ENCODE peak calls at places on chromosomes 16 and 17, in five cellular contexts. N, P, O, B and Z are unnamed samples.
A peak's percentile ranks its signal among the peaks of the same experiment; 100 is the strongest.

GRCh38 chr17:9332164-9332527 is 243.5 kb downstream of the STX8 start:
- DNase-seq in N (no peak), P (no peak), B (no peak), O (no peak), Z (no peak)

GRCh38 chr17:75853410-75853809 is 1.7 kb downstream of the WBP2 start:
- DNase-seq in N (no peak), P (no peak), B (no peak), O (no peak), Z (no peak)

GRCh38 chr17:66730497-66730923 is 104.4 kb upstream of the CACNG5 start:
- DNase-seq in B (no peak), O (no peak), N (no peak), P (no peak), Z (no peak)

GRCh38 chr17:50837980-50838954 is 2.9 kb downstream of the WFIKKN2 start:
- DNase-seq in P (no peak), N (no peak), B (no peak), O (no peak), Z (no peak)

GRCh38 chr17:21385281-21385845 is 9.2 kb downstream of the KCNJ12 start:
- DNase-seq in P (no peak), O (no peak), B (no peak), N (no peak), Z (no peak)

GRCh38 chr17:29592850-29593545 is at the start of gene ANKRD13B:
- DNase-seq in N (no peak), O (no peak), B (peak; percentile 55), P (no peak), Z (no peak)

GRCh38 chr16:50933257-50933656 is 191.4 kb downstream of the CYLD start:
- DNase-seq in O (no peak), P (no peak), N (no peak), B (no peak), Z (no peak)

GRCh38 chr16:27374231-27374793 is 27.7 kb upstream of the IL21R start:
- DNase-seq in N (peak; percentile 80), O (no peak), B (no peak), P (no peak), Z (no peak)

GRCh38 chr17:8047769-8048110 is 8.9 kb downstream of the ALOX15B start:
- DNase-seq in B (no peak), N (no peak), O (no peak), P (no peak), Z (no peak)
- H3K9me3 ChIP-seq in B (no peaks in the 10 kb centered on the region), N (no peaks in the 10 kb centered on the region), O (no peaks in the 10 kb centered on the region), P (no peaks in the 10 kb centered on the region), Z (no peaks in the 10 kb centered on the region)

GRCh38 chr16:31754998-31755615 is 118.5 kb upstream of the ZNF267 start:
- DNase-seq in O (no peak), N (no peak), B (no peak), P (no peak), Z (no peak)
- H3K9me3 ChIP-seq in O (peaks cover 15% of the 10 kb centered on the region), N (peaks cover 31% of the 10 kb centered on the region), B (peaks cover 82% of the 10 kb centered on the region), P (peaks cover 49% of the 10 kb centered on the region), Z (peaks cover 61% of the 10 kb centered on the region)

GRCh38 chr16:35743101-35743692 is 2283.8 kb downstream of the TP53TG3F start:
- DNase-seq in N (no peak), B (no peak), P (no peak), O (no peak), Z (no peak)
- H3K9me3 ChIP-seq in N (no peaks in the 10 kb centered on the region), B (peaks cover 15% of the 10 kb centered on the region), P (no peaks in the 10 kb centered on the region), O (peaks cover 35% of the 10 kb centered on the region), Z (peaks cover 11% of the 10 kb centered on the region)

GRCh38 chr16:83720981-83721380 is 86.8 kb upstream of the HSBP1 start:
- DNase-seq in P (no peak), B (no peak), N (no peak), O (no peak), Z (no peak)

GRCh38 chr16:83722501-83723183 is 85.1 kb upstream of the HSBP1 start:
- DNase-seq in B (no peak), N (no peak), P (no peak), O (no peak), Z (no peak)

GRCh38 chr16:83717814-83718213 is 90.0 kb upstream of the HSBP1 start:
- DNase-seq in O (no peak), P (no peak), N (no peak), B (no peak), Z (no peak)

GRCh38 chr16:83717308-83717707 is 90.5 kb upstream of the HSBP1 start:
- DNase-seq in O (no peak), P (no peak), B (no peak), N (no peak), Z (no peak)

GRCh38 chr16:83720213-83720612 is 87.6 kb upstream of the HSBP1 start:
- DNase-seq in P (no peak), O (no peak), B (no peak), N (no peak), Z (no peak)
- H3K9me3 ChIP-seq in P (no peaks in the 10 kb centered on the region), O (peaks cover 2% of the 10 kb centered on the region), B (no peaks in the 10 kb centered on the region), N (no peaks in the 10 kb centered on the region), Z (peaks cover 2% of the 10 kb centered on the region)

GRCh38 chr16:49712106-49712505 is 143.8 kb downstream of the ZNF423 start:
- DNase-seq in P (no peak), B (no peak), N (no peak), O (no peak), Z (no peak)

GRCh38 chr16:49712567-49712966 is 143.3 kb downstream of the ZNF423 start:
- DNase-seq in O (no peak), B (no peak), N (no peak), P (no peak), Z (no peak)

GRCh38 chr16:49716268-49716667 is 139.6 kb downstream of the ZNF423 start:
- DNase-seq in B (no peak), P (no peak), O (no peak), N (no peak), Z (no peak)

GRCh38 chr16:49717693-49718092 is 138.2 kb downstream of the ZNF423 start:
- DNase-seq in O (no peak), B (no peak), N (no peak), P (no peak), Z (no peak)

DNA sequence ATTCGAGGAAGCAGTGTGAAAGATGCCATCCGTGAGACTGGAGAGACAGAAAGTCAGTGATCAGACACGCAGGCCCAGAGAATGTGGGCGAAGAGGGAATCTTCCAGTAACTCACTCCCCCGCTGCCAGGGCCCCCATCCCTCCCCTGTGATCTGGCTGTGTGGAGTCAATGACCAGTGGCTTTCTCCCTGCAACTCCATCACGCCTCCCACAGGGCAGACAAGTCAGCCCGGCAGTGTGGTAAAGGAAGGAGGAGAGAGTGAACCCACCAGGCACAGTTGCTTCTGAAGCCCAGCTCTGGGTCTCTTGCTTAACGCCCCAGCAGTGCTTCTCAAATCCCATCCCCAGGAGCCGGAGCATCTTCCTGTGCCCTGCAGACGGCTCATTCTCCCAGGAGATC is 142.1 kb downstream of the ZNF423 start:
- DNase-seq in N (no peak), B (no peak), P (no peak), O (no peak), Z (no peak)
- H3K9me3 ChIP-seq in N (no peaks in the 10 kb centered on the region), B (no peaks in the 10 kb centered on the region), P (no peaks in the 10 kb centered on the region), O (no peaks in the 10 kb centered on the region), Z (no peaks in the 10 kb centered on the region)

GRCh38 chr16:35599429-35600165 is 2140.2 kb downstream of the TP53TG3F start:
- DNase-seq in P (no peak), N (no peak), O (no peak), B (no peak), Z (no peak)
- H3K9me3 ChIP-seq in P (no peaks in the 10 kb centered on the region), N (no peaks in the 10 kb centered on the region), O (peaks cover 18% of the 10 kb centered on the region), B (no peaks in the 10 kb centered on the region), Z (no peaks in the 10 kb centered on the region)

DNA sequence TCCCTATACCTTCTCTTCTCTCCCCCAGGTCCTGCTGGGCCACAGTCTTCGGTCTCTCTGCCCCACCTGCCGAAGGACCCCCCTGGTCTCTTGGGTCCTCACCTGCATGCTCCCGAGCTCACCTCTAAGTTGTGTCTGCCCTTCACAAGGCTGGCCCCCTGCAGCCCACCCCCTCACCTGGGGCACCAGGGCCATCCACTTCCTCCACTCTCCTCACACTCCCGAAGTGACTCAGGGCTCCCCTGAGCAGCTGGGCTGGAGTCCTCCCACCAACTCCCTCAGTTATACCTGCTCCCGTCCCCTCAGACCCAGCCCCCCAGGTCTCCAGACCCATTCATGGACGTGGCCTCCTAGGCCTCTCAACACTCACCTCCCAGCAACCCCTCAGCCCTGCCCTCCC is 822.0 kb downstream of the KCNJ18 start:
- DNase-seq in N (no peak), O (no peak), P (no peak), B (no peak), Z (no peak)
- H3K9me3 ChIP-seq in N (no peaks in the 10 kb centered on the region), O (peaks cover 56% of the 10 kb centered on the region), P (no peaks in the 10 kb centered on the region), B (peaks cover 7% of the 10 kb centered on the region), Z (no peaks in the 10 kb centered on the region)

GRCh38 chr16:31764103-31764502 is 109.5 kb upstream of the ZNF267 start:
- DNase-seq in N (no peak), O (no peak), B (no peak), P (no peak), Z (no peak)
- H3K9me3 ChIP-seq in N (peaks cover 4% of the 10 kb centered on the region), O (peaks cover 38% of the 10 kb centered on the region), B (peaks cover 72% of the 10 kb centered on the region), P (peaks cover 20% of the 10 kb centered on the region), Z (peaks cover 31% of the 10 kb centered on the region)